ENCODE peak calls at places on chromosomes 1 and 21, in ten cellular contexts. W, P, X, T, B, E, F, C, M and L are unnamed samples.

GRCh38 chr1:46603858-46604549 is at the start of gene MKNK1:
- DNase-seq in W (peak; percentile 96), P (peak; percentile 97), X (peak; percentile 100), T (peak; percentile 100), B (peak; percentile 99), E (peak; percentile 97), F (peak; percentile 97), C (peak; percentile 99), M (peak; percentile 97), L (peak; percentile 99)

GRCh38 chr1:212182585-212182984 is 102.6 kb upstream of the PPP2R5A start:
- DNase-seq in W (no peak), P (no peak), X (no peak), T (no peak), B (no peak), E (no peak), F (no peak), C (no peak), M (no peak), L (no peak)

GRCh38 chr1:31588751-31589515 is 12.6 kb downstream of the TINAGL1 start:
- DNase-seq in W (peak; percentile 37), P (no peak), X (peak; percentile 84), T (peak; percentile 91), B (peak; percentile 91), E (no peak), F (peak; percentile 88), C (no peak), M (no peak), L (no peak)

GRCh38 chr21:45309069-45309521 is 21.4 kb upstream of the POFUT2 start:
- DNase-seq in W (peak; percentile 79), P (peak; percentile 77), X (peak; percentile 88), T (peak; percentile 91), B (peak; percentile 89), E (peak; percentile 33), F (peak; percentile 89), C (no peak), M (no peak), L (no peak)

GRCh38 chr1:165162671-165163241 is 193.8 kb downstream of the LMX1A start:
- DNase-seq in W (peak; percentile 3), P (no peak), X (no peak), T (no peak), B (peak; percentile 57), E (no peak), F (no peak), C (no peak), M (peak; percentile 81), L (no peak)

GRCh38 chr1:214332950-214333798 is 52.2 kb downstream of the SMYD2 start:
- DNase-seq in W (peak; percentile 73), P (peak; percentile 55), X (no peak), T (no peak), B (no peak), E (peak; percentile 49), F (no peak), C (no peak), M (peak; percentile 48), L (peak; percentile 39)

GRCh38 chr1:54794401-54795099 is 6.6 kb downstream of the TTC22 start:
- DNase-seq in W (no peak), P (no peak), X (no peak), T (no peak), B (peak; percentile 53), E (no peak), F (no peak), C (no peak), M (peak; percentile 77), L (no peak)

GRCh38 chr1:27241677-27242076 is 7.2 kb downstream of the WDTC1 start:
- DNase-seq in W (no peak), P (no peak), X (no peak), T (no peak), B (no peak), E (no peak), F (no peak), C (no peak), M (no peak), L (no peak)

GRCh38 chr1:151970641-151971040 is 23.0 kb downstream of the S100A10 start:
- DNase-seq in W (peak; percentile 49), P (no peak), X (no peak), T (no peak), B (no peak), E (no peak), F (no peak), C (no peak), M (no peak), L (no peak)

GRCh38 chr1:208238710-208239517 is 5.3 kb downstream of the PLXNA2 start:
- DNase-seq in W (peak; percentile 74), P (no peak), X (peak; percentile 59), T (no peak), B (no peak), E (peak; percentile 27), F (no peak), C (peak; percentile 15), M (peak; percentile 56), L (no peak)

GRCh38 chr1:36614571-36614970 is 131.9 kb upstream of the CSF3R start:
- DNase-seq in W (no peak), P (no peak), X (no peak), T (no peak), B (no peak), E (no peak), F (no peak), C (no peak), M (no peak), L (no peak)

GRCh38 chr21:38639782-38640750 is 141.8 kb upstream of the ERG start:
- DNase-seq in W (no peak), P (no peak), X (no peak), T (no peak), B (no peak), E (no peak), F (no peak), C (no peak), M (no peak), L (no peak)

GRCh38 chr1:204623365-204623893 is 62.1 kb downstream of the LRRN2 start:
- DNase-seq in W (peak; percentile 53), P (no peak), X (no peak), T (no peak), B (peak; percentile 51), E (no peak), F (no peak), C (no peak), M (no peak), L (no peak)

GRCh38 chr21:42586406-42586805 is 67.0 kb upstream of the PDE9A start:
- DNase-seq in W (no peak), P (no peak), X (peak; percentile 51), T (no peak), B (peak; percentile 57), E (no peak), F (no peak), C (no peak), M (no peak), L (no peak)
- H3K27ac ChIP-seq in W (no peak overlapping the region), P (no peak overlapping the region), X (no peak overlapping the region), T (no peak overlapping the region), B (no peak overlapping the region), E (no peak overlapping the region), F (no peak overlapping the region), C (no peak overlapping the region), M (no peak overlapping the region), L (no peak overlapping the region)

DNA sequence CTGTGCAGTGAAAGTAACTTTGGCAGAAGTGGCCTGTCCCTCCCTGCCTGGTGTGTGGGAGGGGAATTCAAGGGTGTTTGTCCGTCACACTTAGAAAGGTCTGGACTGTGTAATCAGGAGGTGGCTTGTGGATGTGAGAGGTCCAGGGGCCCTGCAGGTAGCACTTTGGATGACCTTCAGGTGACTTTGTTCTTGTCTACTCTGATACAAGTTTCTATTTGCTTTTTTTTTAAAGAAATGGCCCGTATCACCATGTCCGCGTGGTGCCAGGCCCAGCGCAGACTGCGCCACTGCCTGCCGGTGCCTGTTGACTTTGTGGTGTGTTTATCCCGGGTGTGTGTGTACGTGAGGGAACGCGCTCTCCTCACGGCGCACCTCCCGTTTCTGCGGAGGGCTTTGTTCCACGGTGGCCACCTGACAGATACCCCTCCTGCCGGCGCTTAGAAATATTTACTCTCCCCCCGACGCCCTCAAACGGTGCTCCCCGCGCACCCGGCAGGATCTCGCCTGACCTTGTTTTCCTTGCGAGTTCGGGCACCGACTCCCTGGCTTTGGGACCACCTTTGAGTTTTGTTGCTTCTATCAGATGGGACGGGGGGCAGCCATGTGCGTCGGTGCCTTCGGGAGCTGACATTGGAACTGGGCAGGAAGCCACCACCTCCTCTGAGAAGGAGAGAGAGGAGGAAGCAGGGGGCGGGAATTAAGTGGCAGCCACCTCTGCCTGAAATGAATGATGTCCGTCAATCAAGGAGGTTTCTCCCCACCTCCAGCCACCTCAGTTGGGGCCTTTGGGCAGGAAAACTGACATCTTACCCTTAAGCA is 119.4 kb downstream of the PRDM16 start:
- DNase-seq in W (no peak), P (no peak), X (no peak), T (no peak), B (peak; percentile 82), E (no peak), F (peak; percentile 83), C (no peak), M (peak; percentile 50), L (no peak)
- H3K9me3 ChIP-seq in W (peaks cover 2% of the 10 kb centered on the region), P (no peaks in the 10 kb centered on the region), X (no peaks in the 10 kb centered on the region), T (no peaks in the 10 kb centered on the region), B (no peaks in the 10 kb centered on the region), E (no peaks in the 10 kb centered on the region), F (no peaks in the 10 kb centered on the region), C (no peaks in the 10 kb centered on the region), M (no peaks in the 10 kb centered on the region), L (no peaks in the 10 kb centered on the region)

DNA sequence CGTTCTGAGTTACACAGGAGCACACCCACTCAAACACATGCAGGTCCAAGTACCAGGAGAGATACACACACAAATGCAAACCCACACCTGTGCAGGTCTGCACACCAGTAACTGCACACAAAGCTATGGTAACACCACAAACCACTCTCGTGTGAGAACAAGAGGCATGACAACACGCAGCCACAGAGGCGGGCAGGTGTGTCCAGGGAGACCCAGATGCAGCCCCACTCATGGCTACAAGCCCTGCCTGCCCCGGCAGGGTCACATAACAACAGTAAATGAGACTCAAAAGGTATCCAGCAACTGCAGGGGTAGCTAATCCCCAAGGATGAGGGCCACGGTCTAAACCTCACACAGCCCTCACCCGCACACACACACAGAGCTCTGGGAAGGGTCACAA is 48.1 kb downstream of the RAP1GAP start:
- DNase-seq in W (no peak), P (no peak), X (no peak), T (no peak), B (no peak), E (no peak), F (no peak), C (no peak), M (no peak), L (no peak)
- H3K27ac ChIP-seq in W (no peak overlapping the region), P (no peak overlapping the region), X (no peak overlapping the region), T (no peak overlapping the region), B (no peak overlapping the region), E (no peak overlapping the region), F (no peak overlapping the region), C (no peak overlapping the region), M (no peak overlapping the region), L (no peak overlapping the region)

DNA sequence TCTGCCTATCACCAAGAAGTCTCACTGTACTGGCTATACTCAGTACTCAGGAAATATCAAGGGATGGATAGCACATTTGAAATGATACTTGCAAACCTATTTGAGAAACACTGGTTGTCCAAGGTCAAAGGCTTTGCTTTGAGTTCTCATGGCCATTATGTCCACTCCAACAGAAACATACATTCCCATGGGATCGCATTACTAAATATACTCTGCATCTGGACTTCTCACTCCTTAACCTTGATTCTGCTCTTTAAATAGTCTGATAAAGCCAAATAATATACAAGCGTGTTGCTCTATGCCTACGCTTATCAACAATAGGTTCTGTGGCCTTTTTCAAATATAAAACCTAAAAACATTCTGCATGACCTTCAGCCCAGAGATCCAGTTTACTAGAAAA is 1054.8 kb downstream of the MRPL39 start:
- DNase-seq in W (no peak), P (no peak), X (no peak), T (no peak), B (no peak), E (no peak), F (no peak), C (no peak), M (no peak), L (no peak)
- H3K9me3 ChIP-seq in W (no peaks in the 10 kb centered on the region), P (no peaks in the 10 kb centered on the region), X (no peaks in the 10 kb centered on the region), T (no peaks in the 10 kb centered on the region), B (no peaks in the 10 kb centered on the region), E (peaks cover 7% of the 10 kb centered on the region), F (peaks cover 7% of the 10 kb centered on the region), C (no peaks in the 10 kb centered on the region), M (no peaks in the 10 kb centered on the region), L (no peaks in the 10 kb centered on the region)